ENCODE peak calls at places on chromosomes 6 and 20, in four cellular contexts. J is CD8-positive, alpha-beta T cell; Y is left ventricle myocardium inferior; C is astrocyte. R is an unnamed sample.

GRCh38 chr20:31695849-31696804 is 26.5 kb downstream of the BCL2L1 start:
- DNase-seq in Y (no peak), C (peak), J (no peak), R (no peak)

GRCh38 chr6:2764610-2765165 is 505 bp upstream of the WRNIP1 start:
- DNase-seq in J (peak), C (peak), Y (no peak), R (no peak)

GRCh38 chr20:22581437-22582385 is 2.7 kb downstream of the FOXA2 start:
- DNase-seq in J (no peak), C (no peak), Y (no peak), R (no peak)

GRCh38 chr6:139145661-139146060 is 10.8 kb downstream of the HECA start:
- DNase-seq in Y (no peak), J (no peak), C (no peak), R (no peak)

GRCh38 chr6:137754366-137754765 is 112.7 kb upstream of the TNFAIP3 start:
- DNase-seq in C (no peak), J (no peak), Y (no peak), R (no peak)

GRCh38 chr6:3376888-3377535 is 79.8 kb downstream of the SLC22A23 start:
- DNase-seq in C (no peak), Y (no peak), J (no peak), R (no peak)

GRCh38 chr20:37564388-37565133 is 36.9 kb upstream of the BLCAP start:
- DNase-seq in Y (peak), J (no peak), C (no peak), R (no peak)

GRCh38 chr6:55180258-55180657 is 5.9 kb downstream of the HCRTR2 start:
- DNase-seq in Y (no peak), C (no peak), J (no peak), R (no peak)

GRCh38 chr6:43226192-43226851 is 3.0 kb downstream of the DNPH1 start:
- DNase-seq in J (no peak), C (no peak), Y (no peak), R (no peak)

GRCh38 chr6:170292778-170293164 is 1.9 kb upstream of the DLL1 start:
- DNase-seq in C (no peak), Y (no peak), J (no peak), R (no peak)

GRCh38 chr20:42204261-42204660 is 586.1 kb upstream of the CHD6 start:
- DNase-seq in Y (no peak), C (no peak), J (no peak), R (peak)

GRCh38 chr20:53707341-53708102 is 113.9 kb upstream of the ZNF217 start:
- DNase-seq in Y (no peak), J (no peak), C (peak), R (no peak)

GRCh38 chr6:4359108-4359710 is 223.8 kb upstream of the ECI2 start:
- DNase-seq in Y (no peak), J (no peak), C (no peak), R (no peak)

GRCh38 chr6:129345890-129346289 is 364.1 kb downstream of the ARHGAP18 start:
- DNase-seq in Y (no peak), C (peak), J (no peak), R (no peak)
- H3K27ac ChIP-seq in Y (peak), C (no peak), J (no peak), R (no peak)

GRCh38 chr6:145811741-145812140 is 2.9 kb downstream of the FBXO30 start:
- DNase-seq in Y (no peak), J (no peak), C (no peak), R (no peak)
- H3K27ac ChIP-seq in Y (peak), J (no peak), C (no peak), R (no peak)

GRCh38 chr6:53309897-53310291 is 38.9 kb downstream of the ELOVL5 start:
- DNase-seq in C (no peak), Y (no peak), J (no peak), R (no peak)
- H3K27ac ChIP-seq in C (no peak), Y (no peak), J (no peak), R (no peak)

GRCh38 chr6:35051997-35052583 is 89.0 kb downstream of the TCP11 start:
- DNase-seq in Y (no peak), J (no peak), C (no peak), R (no peak)

GRCh38 chr6:35050291-35050987 is 90.7 kb downstream of the TCP11 start:
- DNase-seq in C (no peak), J (no peak), Y (no peak), R (no peak)

GRCh38 chr6:35049885-35050284 is 91.3 kb downstream of the TCP11 start:
- DNase-seq in C (peak), J (no peak), Y (peak), R (peak)

GRCh38 chr6:35051393-35051792 is 89.7 kb downstream of the TCP11 start:
- DNase-seq in Y (no peak), J (no peak), C (no peak), R (no peak)

DNA sequence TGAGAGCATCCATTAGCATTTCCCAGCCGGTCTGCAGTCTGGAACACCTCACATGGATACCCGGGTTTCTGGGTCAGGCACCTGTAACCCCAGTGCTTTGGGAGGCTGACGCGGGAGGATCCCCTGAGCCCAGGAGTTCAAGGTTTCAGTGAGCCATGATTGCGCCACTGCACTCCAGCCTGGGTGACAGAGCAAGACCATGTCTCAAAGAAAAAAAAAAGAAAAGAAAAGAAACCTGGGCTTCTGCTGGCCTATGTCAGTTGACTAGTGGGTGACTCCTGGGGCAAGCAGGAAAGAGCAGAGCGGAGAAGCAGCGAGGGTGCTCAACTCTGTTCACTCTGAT is 90.2 kb downstream of the TCP11 start:
- DNase-seq in Y (no peak), C (no peak), J (no peak), R (no peak)
- H3K27ac ChIP-seq in Y (peak), C (no peak), J (no peak), R (peak)

R was measured in caudate nucleus.